ENCODE peak calls at places on chromosomes 6 and 20, in six cellular contexts. O, T, S, P, I and Q are unnamed samples.

GRCh38 chr6:27582928-27583725 is 110.2 kb upstream of the ZNF184 start:
- DNase-seq in O (no peak), T (peak), S (peak), P (peak), I (no peak), Q (no peak)

GRCh38 chr6:32255212-32256153 is 31.6 kb upstream of the NOTCH4 start:
- DNase-seq in O (peak), T (peak), S (peak), P (peak), I (peak), Q (peak)

GRCh38 chr6:19719691-19720127 is 117.5 kb upstream of the ID4 start:
- DNase-seq in O (no peak), T (peak), S (peak), P (no peak), I (no peak), Q (no peak)

GRCh38 chr6:13624871-13625288 is 9.7 kb downstream of the NOL7 start:
- DNase-seq in O (no peak), T (peak), S (peak), P (peak), I (no peak), Q (peak)

GRCh38 chr20:36493013-36493800 is 48.1 kb upstream of the MYL9 start:
- DNase-seq in O (no peak), T (no peak), S (no peak), P (no peak), I (no peak), Q (no peak)

GRCh38 chr20:50015993-50016770 is 33.4 kb downstream of the SNAI1 start:
- DNase-seq in O (no peak), T (no peak), S (no peak), P (no peak), I (no peak), Q (no peak)

GRCh38 chr20:24488800-24489175 is 19.4 kb downstream of the SYNDIG1 start:
- DNase-seq in O (no peak), T (no peak), S (no peak), P (no peak), I (no peak), Q (no peak)

GRCh38 chr6:108947114-108947854 is 99.1 kb downstream of the ARMC2 start:
- DNase-seq in O (peak), T (peak), S (peak), P (no peak), I (no peak), Q (peak)

GRCh38 chr20:31671324-31671723 is 33.6 kb downstream of the COX4I2 start:
- DNase-seq in O (no peak), T (no peak), S (no peak), P (no peak), I (no peak), Q (no peak)

GRCh38 chr6:1057490-1058135 is 254.3 kb upstream of the FOXQ1 start:
- DNase-seq in O (no peak), T (no peak), S (no peak), P (no peak), I (no peak), Q (no peak)

GRCh38 chr6:43058511-43058910 is 723 bp downstream of the MRPL2 start:
- DNase-seq in O (no peak), T (no peak), S (no peak), P (no peak), I (no peak), Q (no peak)

GRCh38 chr6:4567141-4567540 is 209.1 kb upstream of the CDYL start:
- DNase-seq in O (no peak), T (peak), S (peak), P (no peak), I (no peak), Q (no peak)

GRCh38 chr6:158037021-158037420 is 55.4 kb downstream of the SYNJ2 start:
- DNase-seq in O (no peak), T (no peak), S (no peak), P (no peak), I (no peak), Q (no peak)

GRCh38 chr6:149150999-149151398 is 166.5 kb upstream of the TAB2 start:
- DNase-seq in O (no peak), T (no peak), S (no peak), P (no peak), I (no peak), Q (no peak)

GRCh38 chr6:53410508-53411258 is 61.9 kb upstream of the ELOVL5 start:
- DNase-seq in O (peak), T (peak), S (peak), P (peak), I (no peak), Q (peak)

GRCh38 chr20:57346477-57346876 is 4.6 kb upstream of the RAE1 start:
- DNase-seq in O (peak), T (peak), S (peak), P (peak), I (peak), Q (peak)

GRCh38 chr6:37840143-37840939 is 20.8 kb downstream of the ZFAND3 start:
- DNase-seq in O (no peak), T (no peak), S (no peak), P (no peak), I (no peak), Q (no peak)

GRCh38 chr20:43955244-43956191 is 40.9 kb downstream of the TOX2 start:
- DNase-seq in O (no peak), T (peak), S (peak), P (peak), I (no peak), Q (peak)

GRCh38 chr20:18973499-18974173 is 160.1 kb downstream of the SCP2D1 start:
- DNase-seq in O (no peak), T (no peak), S (no peak), P (no peak), I (peak), Q (peak)

DNA sequence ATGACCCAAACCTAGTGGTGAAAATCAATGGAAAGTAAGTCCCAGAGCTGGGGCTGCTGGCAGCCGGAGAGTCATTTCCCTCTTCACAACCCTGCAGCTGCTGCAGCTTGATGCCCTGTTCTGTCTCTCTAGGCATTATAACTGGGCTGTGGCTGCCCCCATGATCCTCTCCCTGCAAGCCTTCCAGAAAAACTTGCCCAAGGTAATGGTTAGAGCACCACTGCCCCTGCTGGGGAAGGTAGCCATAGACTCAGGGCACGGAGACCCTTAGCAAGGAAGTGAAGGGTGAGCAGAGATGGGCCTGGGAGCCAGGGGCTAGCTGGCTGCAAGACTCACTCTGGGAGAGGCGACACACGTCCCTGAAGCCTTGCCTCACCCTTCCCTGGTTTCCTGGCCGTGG is 12.0 kb downstream of the LPIN3 start:
- DNase-seq in O (no peak), T (no peak), S (no peak), P (no peak), I (no peak), Q (no peak)
- TF ChIP-seq CTCF in O (no peak), T (peak), S (no peak), P (no peak), I (no peak), Q (no peak)

GRCh38 chr6:15538766-15539165 is 124.1 kb downstream of the DTNBP1 start:
- DNase-seq in O (no peak), T (no peak), S (no peak), P (no peak), I (no peak), Q (no peak)
- TF ChIP-seq CTCF in O (no peak), T (no peak), S (no peak), P (no peak), I (no peak), Q (no peak)

GRCh38 chr6:90835584-90836212 is 248.8 kb upstream of the MAP3K7 start:
- DNase-seq in O (no peak), T (no peak), S (no peak), P (no peak), I (no peak), Q (no peak)
- TF ChIP-seq CTCF in O (no peak), T (no peak), S (no peak), P (no peak), I (no peak), Q (no peak)

GRCh38 chr6:117265425-117266266 is at the start of gene VGLL2:
- DNase-seq in O (no peak), T (peak), S (peak), P (peak), I (no peak), Q (peak)
- TF ChIP-seq CTCF in O (peak), T (no peak), S (no peak), P (no peak), I (no peak), Q (no peak)

GRCh38 chr20:58980711-58981563 is at the start of gene NELFCD:
- DNase-seq in O (peak), T (peak), S (peak), P (peak), I (peak), Q (peak)
- TF ChIP-seq CTCF in O (no peak), T (no peak), S (no peak), P (no peak), I (no peak), Q (no peak)

GRCh38 chr6:10747251-10747972 is at the start of gene TMEM14B:
- DNase-seq in O (peak), T (peak), S (peak), P (peak), I (peak), Q (peak)
- TF ChIP-seq CTCF in O (no peak), T (no peak), S (no peak), P (no peak), I (no peak), Q (no peak)

GRCh38 chr20:650954-651353 is 2.0 kb downstream of the SRXN1 start:
- DNase-seq in O (no peak), T (peak), S (no peak), P (no peak), I (no peak), Q (no peak)
- TF ChIP-seq CTCF in O (no peak), T (peak), S (no peak), P (no peak), I (no peak), Q (peak)

DNA sequence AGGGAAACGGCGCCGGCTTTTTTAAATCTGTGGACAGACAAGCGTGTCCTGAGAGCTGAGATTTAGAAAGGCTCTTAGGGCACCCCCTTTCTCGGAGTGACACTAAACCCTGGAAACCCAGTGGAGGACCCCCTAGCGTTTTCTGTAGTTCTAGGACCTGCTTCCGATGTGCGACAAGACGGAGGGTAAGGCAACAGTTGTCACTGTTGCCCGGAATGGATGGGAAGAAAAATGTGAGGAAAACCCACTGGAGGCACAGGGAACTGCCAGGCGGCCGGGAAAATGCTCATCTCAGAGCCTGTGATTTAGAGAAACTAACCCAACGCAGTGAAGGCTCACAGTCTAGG is 551 bp upstream of the ATP5F1E start:
- DNase-seq in O (no peak), T (no peak), S (peak), P (no peak), I (no peak), Q (peak)
- TF ChIP-seq CTCF in O (no peak), T (peak), S (no peak), P (no peak), I (no peak), Q (no peak)

GRCh38 chr6:35025241-35026188 is 115.6 kb downstream of the TCP11 start:
- DNase-seq in O (no peak), T (no peak), S (no peak), P (no peak), I (no peak), Q (peak)
- TF ChIP-seq CTCF in O (peak), T (peak), S (no peak), P (no peak), I (no peak), Q (no peak)